ENCODE peak calls at places on chromosomes 2 and 18, in ten cellular contexts. Y is K562, U is aorta, L is left lung, Z is heart left ventricle, P is neuronal stem cell, Q is Panc1, R is ovary, X is hepatocyte, M is small intestine. D is an unnamed sample. For H3K36me3, the result is how much of the 10 kb centered on the place peaks cover.

GRCh38 chr2:133780099-133780996 is 212.1 kb upstream of the NCKAP5 start:
- DNase-seq in Y (peak), U (no peak), L (no peak), Z (peak), P (peak), Q (peak), R (no peak), X (peak), M (peak), D (no peak)

GRCh38 chr2:64797881-64798590 is 144.3 kb upstream of the SERTAD2 start:
- DNase-seq in Y (no peak), U (no peak), L (no peak), Z (no peak), P (no peak), Q (no peak), R (no peak), X (no peak), M (no peak), D (no peak)

GRCh38 chr2:23460983-23461382 is 76.0 kb downstream of the KLHL29 start:
- DNase-seq in Y (no peak), U (no peak), L (no peak), Z (no peak), P (no peak), Q (no peak), R (no peak), X (no peak), M (no peak), D (no peak)

GRCh38 chr2:105764059-105764458 is 19.3 kb downstream of the NCK2 start:
- DNase-seq in Y (no peak), U (no peak), L (no peak), Z (no peak), P (no peak), Q (no peak), R (no peak), X (no peak), M (no peak), D (no peak)

GRCh38 chr2:96957299-96957698 is 29.1 kb downstream of the FAM178B start:
- DNase-seq in Y (no peak), U (peak), L (no peak), Z (no peak), P (no peak), Q (no peak), R (no peak), X (no peak), M (no peak), D (no peak)

GRCh38 chr18:40555914-40556313 is 1399.1 kb upstream of the PIK3C3 start:
- DNase-seq in Y (no peak), U (no peak), L (no peak), Z (no peak), P (no peak), Q (no peak), R (no peak), X (peak), M (no peak), D (no peak)

GRCh38 chr2:95728878-95729511 is 137.2 kb downstream of the TRIM43 start:
- DNase-seq in Y (peak), U (peak), L (peak), Z (peak), P (peak), Q (peak), R (peak), X (no peak), M (peak), D (peak)

GRCh38 chr2:232229296-232229916 is 149.1 kb upstream of the ALPP start:
- DNase-seq in Y (no peak), U (no peak), L (peak), Z (peak), P (no peak), Q (no peak), R (no peak), X (peak), M (no peak), D (no peak)

GRCh38 chr2:126754240-126755004 is 98.5 kb downstream of the GYPC start:
- DNase-seq in Y (no peak), U (no peak), L (no peak), Z (no peak), P (no peak), Q (no peak), R (no peak), X (no peak), M (no peak), D (no peak)
- H3K27ac ChIP-seq in Y (no peak), U (no peak), L (no peak), Z (no peak), P (no peak), Q (no peak), R (no peak), X (no peak), M (no peak), D (no peak)

DNA sequence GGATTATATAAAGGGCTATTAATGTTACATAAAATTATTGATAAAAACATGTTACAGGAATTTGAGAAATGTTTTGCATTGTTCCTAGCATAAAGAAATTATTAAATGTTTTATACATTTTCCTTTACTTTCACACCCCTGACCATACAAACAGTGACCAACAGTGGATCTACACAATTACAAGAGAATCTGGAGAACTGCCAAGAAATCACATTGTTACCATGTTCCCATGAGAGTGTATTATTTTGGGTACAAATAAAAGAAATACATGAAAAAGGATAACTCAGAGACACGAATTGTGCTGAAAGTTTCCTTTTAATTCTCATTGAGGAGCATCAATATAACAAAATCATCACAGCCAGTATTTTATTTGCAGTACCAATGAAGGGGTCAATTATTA is 150.1 kb downstream of the WDPCP start:
- DNase-seq in Y (no peak), U (no peak), L (no peak), Z (no peak), P (no peak), Q (no peak), R (no peak), X (no peak), M (no peak), D (no peak)
- H3K36me3 ChIP-seq in Y (under half), U (under half), L (under half), Z (under half), P (under half), Q (under half), R (under half), X (under half), M (under half), D (under half)

GRCh38 chr18:50559750-50560680 is at the start of gene MAPK4:
- DNase-seq in Y (peak), U (no peak), L (peak), Z (peak), P (peak), Q (no peak), R (peak), X (peak), M (peak), D (peak)
- H3K27ac ChIP-seq in Y (no peak), U (peak), L (no peak), Z (peak), P (no peak), Q (no peak), R (peak), X (no peak), M (no peak), D (peak)

GRCh38 chr2:9306910-9307309 is 100.3 kb downstream of the ASAP2 start:
- DNase-seq in Y (no peak), U (no peak), L (no peak), Z (no peak), P (no peak), Q (no peak), R (no peak), X (no peak), M (no peak), D (peak)
- H3K36me3 ChIP-seq in Y (under half), U (under half), L (under half), Z (under half), P (under half), Q (under half), R (under half), X (under half), M (under half), D (under half)

DNA sequence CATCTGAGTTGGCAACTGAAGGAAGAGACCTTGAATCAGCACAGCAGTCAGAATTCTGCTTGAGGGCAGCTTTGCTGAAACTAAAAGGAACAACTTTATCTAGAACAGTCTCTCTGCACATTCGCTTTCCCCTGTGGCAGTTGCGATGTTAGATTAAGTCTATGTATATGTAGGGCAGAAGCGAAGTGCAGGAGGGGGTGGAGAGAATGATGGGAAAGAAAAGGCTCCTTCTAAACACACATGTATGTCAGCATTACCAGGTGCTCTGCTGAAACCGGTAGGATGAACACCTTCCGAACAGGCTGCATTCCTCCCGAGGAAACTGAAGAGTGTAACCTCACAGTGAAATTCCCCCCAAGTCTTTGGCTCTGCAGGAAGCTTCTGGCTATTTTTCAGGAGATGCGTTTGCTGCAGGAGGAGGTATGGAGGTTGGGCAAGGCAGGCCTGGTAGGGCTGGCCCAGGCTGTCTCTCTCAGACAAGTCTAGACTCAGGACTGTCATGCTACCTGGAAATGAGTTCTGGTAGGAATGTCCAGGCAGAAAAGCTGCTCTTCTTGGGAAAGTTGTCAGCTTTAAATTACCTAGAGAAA is 70.0 kb upstream of the ATL2 start:
- DNase-seq in Y (no peak), U (no peak), L (no peak), Z (no peak), P (no peak), Q (no peak), R (no peak), X (no peak), M (no peak), D (no peak)
- H3K27ac ChIP-seq in Y (no peak), U (no peak), L (no peak), Z (no peak), P (no peak), Q (no peak), R (no peak), X (no peak), M (no peak), D (no peak)

GRCh38 chr18:9117980-9118841 is 15.7 kb downstream of the NDUFV2 start:
- DNase-seq in Y (no peak), U (no peak), L (no peak), Z (no peak), P (no peak), Q (no peak), R (no peak), X (no peak), M (no peak), D (no peak)

GRCh38 chr18:9124824-9125223 is 11.8 kb upstream of the ANKRD12 start:
- DNase-seq in Y (no peak), U (no peak), L (no peak), Z (no peak), P (no peak), Q (no peak), R (no peak), X (no peak), M (no peak), D (no peak)

GRCh38 chr18:9126337-9126736 is 10.2 kb upstream of the ANKRD12 start:
- DNase-seq in Y (no peak), U (no peak), L (no peak), Z (no peak), P (no peak), Q (no peak), R (no peak), X (no peak), M (no peak), D (no peak)

GRCh38 chr18:9120796-9121195 is 15.8 kb upstream of the ANKRD12 start:
- DNase-seq in Y (no peak), U (no peak), L (no peak), Z (no peak), P (no peak), Q (no peak), R (no peak), X (no peak), M (no peak), D (no peak)

GRCh38 chr18:9123520-9123919 is 13.1 kb upstream of the ANKRD12 start:
- DNase-seq in Y (no peak), U (no peak), L (no peak), Z (no peak), P (no peak), Q (no peak), R (no peak), X (no peak), M (no peak), D (no peak)
- H3K36me3 ChIP-seq in Y (half or more), U (under half), L (under half), Z (under half), P (half or more), Q (half or more), R (under half), X (under half), M (under half), D (under half)

DNA sequence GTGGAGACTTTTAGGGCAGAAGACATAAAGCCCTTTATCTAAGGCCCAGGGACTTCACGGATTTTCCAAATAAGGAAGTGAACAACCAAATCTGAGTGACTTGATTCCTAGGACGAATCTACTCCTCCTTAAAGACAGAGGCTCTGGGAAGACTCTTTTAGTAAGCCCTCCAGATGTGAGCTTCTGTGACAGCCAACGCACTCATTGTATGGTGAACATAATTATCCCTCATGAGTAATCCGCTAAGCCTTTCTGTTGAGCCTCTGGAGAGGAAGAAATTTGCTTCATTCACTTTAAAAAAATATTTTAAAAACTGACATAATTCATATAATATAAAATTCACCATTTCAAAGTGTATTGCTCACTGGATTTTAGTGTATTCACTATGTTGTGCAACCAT is 33.5 kb downstream of the CCDC93 start:
- DNase-seq in Y (no peak), U (no peak), L (no peak), Z (no peak), P (no peak), Q (no peak), R (no peak), X (no peak), M (no peak), D (no peak)
- H3K27ac ChIP-seq in Y (no peak), U (no peak), L (peak), Z (peak), P (no peak), Q (no peak), R (no peak), X (peak), M (no peak), D (no peak)

DNA sequence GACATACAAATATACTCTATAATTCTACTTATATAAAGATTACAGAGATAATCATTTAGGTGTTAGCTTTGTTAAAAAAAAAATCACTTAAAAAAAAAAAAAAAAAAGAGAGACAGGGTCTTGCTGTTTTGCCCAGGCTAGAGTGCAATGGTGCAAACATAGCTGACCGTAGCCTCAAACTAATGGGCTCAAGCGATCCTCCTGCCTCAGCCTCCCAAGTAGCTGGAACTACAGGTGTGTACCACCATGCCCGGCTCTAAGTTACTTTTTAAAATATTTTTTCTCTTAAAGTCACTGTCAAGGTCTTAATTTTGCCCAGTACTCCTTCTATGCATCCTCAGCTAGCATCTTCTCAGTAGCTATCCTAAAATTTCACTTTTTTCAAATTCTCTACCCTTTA is 77.2 kb upstream of the SLC25A52 start:
- DNase-seq in Y (no peak), U (no peak), L (no peak), Z (no peak), P (no peak), Q (no peak), R (no peak), X (no peak), M (no peak), D (no peak)
- H3K36me3 ChIP-seq in Y (half or more), U (under half), L (under half), Z (under half), P (half or more), Q (under half), R (under half), X (under half), M (under half), D (under half)

DNA sequence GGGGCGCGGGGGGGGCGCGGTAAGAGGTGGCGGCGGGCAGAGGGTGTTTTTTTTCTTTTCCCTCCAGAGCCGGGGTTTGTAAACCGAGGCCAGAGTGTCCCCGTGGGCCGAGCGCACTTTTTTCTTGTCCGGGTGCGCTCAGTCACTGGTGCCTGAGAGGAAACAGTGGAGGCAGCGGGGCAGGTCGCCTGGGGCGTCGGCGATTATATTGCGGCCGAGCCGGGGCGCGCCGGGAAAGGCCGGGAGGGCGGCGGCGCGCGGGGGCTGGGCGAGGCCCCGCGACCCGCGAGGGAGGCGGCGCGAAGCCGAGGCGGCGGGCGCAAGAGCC is 284 bp downstream of the HOXD8 start:
- DNase-seq in Y (no peak), U (no peak), L (no peak), Z (peak), P (no peak), Q (no peak), R (no peak), X (no peak), M (no peak), D (no peak)
- H3K27ac ChIP-seq in Y (no peak), U (peak), L (no peak), Z (peak), P (no peak), Q (no peak), R (peak), X (no peak), M (no peak), D (no peak)

D was measured in pancreas.